ENCODE peak calls at places on chromosome 19, in ten cellular contexts. Z, S, T, F, V, W, E, Q, O and Y are unnamed samples. For H3K4me1, the result is how much of the 10 kb centered on the place peaks cover.

GRCh38 chr19:35216026-35216832 is 12.3 kb downstream of the FAM187B start:
- DNase-seq in Z (no peak), S (no peak), T (no peak), F (no peak), V (no peak), W (peak), E (no peak), Q (no peak), O (no peak), Y (no peak)

GRCh38 chr19:2048959-2049740 is 1.9 kb downstream of the MKNK2 start:
- DNase-seq in Z (peak), S (no peak), T (no peak), F (no peak), V (no peak), W (peak), E (no peak), Q (peak), O (no peak), Y (peak)

GRCh38 chr19:8310342-8311055 is 2.3 kb upstream of the CD320 start:
- DNase-seq in Z (no peak), S (no peak), T (no peak), F (no peak), V (peak), W (peak), E (no peak), Q (peak), O (no peak), Y (no peak)

GRCh38 chr19:3234800-3235199 is 10.3 kb downstream of the CELF5 start:
- DNase-seq in Z (no peak), S (no peak), T (no peak), F (no peak), V (peak), W (no peak), E (no peak), Q (no peak), O (no peak), Y (no peak)

GRCh38 chr19:6292006-6292405 is 12.2 kb upstream of the MLLT1 start:
- DNase-seq in Z (no peak), S (no peak), T (no peak), F (no peak), V (no peak), W (no peak), E (peak), Q (no peak), O (no peak), Y (no peak)

GRCh38 chr19:3451451-3451866 is 28.9 kb downstream of the SMIM24 start:
- DNase-seq in Z (peak), S (peak), T (no peak), F (peak), V (no peak), W (no peak), E (no peak), Q (no peak), O (no peak), Y (no peak)

GRCh38 chr19:2867025-2867991 is at the start of gene ZNF556:
- DNase-seq in Z (peak), S (no peak), T (no peak), F (peak), V (no peak), W (no peak), E (peak), Q (no peak), O (no peak), Y (no peak)

GRCh38 chr19:33063356-33064116 is 1.2 kb downstream of the RHPN2 start:
- DNase-seq in Z (peak), S (peak), T (no peak), F (peak), V (peak), W (no peak), E (no peak), Q (peak), O (peak), Y (peak)

GRCh38 chr19:4406626-4407025 is 4.2 kb downstream of the CHAF1A start:
- DNase-seq in Z (no peak), S (no peak), T (no peak), F (no peak), V (no peak), W (no peak), E (no peak), Q (no peak), O (no peak), Y (no peak)

GRCh38 chr19:39265321-39265916 is 2.8 kb upstream of the IFNL2 start:
- DNase-seq in Z (peak), S (no peak), T (no peak), F (peak), V (peak), W (no peak), E (no peak), Q (no peak), O (no peak), Y (no peak)

GRCh38 chr19:36169084-36169760 is 17.0 kb upstream of the COX7A1 start:
- DNase-seq in Z (no peak), S (no peak), T (no peak), F (no peak), V (no peak), W (no peak), E (no peak), Q (no peak), O (no peak), Y (peak)

GRCh38 chr19:6210091-6210490 is 69.7 kb downstream of the MLLT1 start:
- DNase-seq in Z (no peak), S (no peak), T (no peak), F (no peak), V (no peak), W (no peak), E (no peak), Q (no peak), O (no peak), Y (no peak)

GRCh38 chr19:40610396-40611064 is 9.4 kb downstream of the LTBP4 start:
- DNase-seq in Z (peak), S (no peak), T (no peak), F (no peak), V (no peak), W (no peak), E (no peak), Q (peak), O (no peak), Y (peak)

GRCh38 chr19:2587001-2587719 is 111.2 kb downstream of the GADD45B start:
- DNase-seq in Z (no peak), S (no peak), T (no peak), F (no peak), V (no peak), W (no peak), E (no peak), Q (no peak), O (peak), Y (no peak)

GRCh38 chr19:8238251-8238650 is 29.1 kb downstream of the CERS4 start:
- DNase-seq in Z (no peak), S (no peak), T (no peak), F (no peak), V (no peak), W (no peak), E (no peak), Q (peak), O (no peak), Y (no peak)

GRCh38 chr19:861756-862528 is 2.5 kb downstream of the CFD start:
- DNase-seq in Z (peak), S (no peak), T (peak), F (peak), V (peak), W (no peak), E (peak), Q (no peak), O (no peak), Y (no peak)
- TF ChIP-seq CTCF in Z (peak), S (no peak), T (no peak), F (no peak), V (peak), W (peak), E (peak), Q (no peak), O (no peak), Y (no peak)

GRCh38 chr19:12937243-12938053 is 961 bp upstream of the CALR start:
- DNase-seq in Z (no peak), S (no peak), T (no peak), F (peak), V (peak), W (no peak), E (no peak), Q (peak), O (no peak), Y (peak)

GRCh38 chr19:12939292-12939606 is 840 bp downstream of the CALR start:
- DNase-seq in Z (no peak), S (peak), T (no peak), F (no peak), V (no peak), W (no peak), E (no peak), Q (peak), O (peak), Y (peak)

GRCh38 chr19:12938054-12938535 is 314 bp upstream of the CALR start:
- DNase-seq in Z (peak), S (peak), T (peak), F (peak), V (peak), W (peak), E (peak), Q (peak), O (peak), Y (peak)

GRCh38 chr19:12939908-12940533 is 1.6 kb downstream of the CALR start:
- DNase-seq in Z (no peak), S (no peak), T (no peak), F (no peak), V (no peak), W (no peak), E (no peak), Q (no peak), O (no peak), Y (no peak)

GRCh38 chr19:12938536-12939291 is at the start of gene CALR:
- DNase-seq in Z (peak), S (no peak), T (no peak), F (peak), V (no peak), W (no peak), E (no peak), Q (peak), O (no peak), Y (peak)
- TF ChIP-seq POLR2A in Z (peak), S (peak), T (peak), F (peak), V (peak), W (peak), E (peak), Q (peak), O (peak), Y (peak)

GRCh38 chr19:43766755-43767043 is 11.9 kb upstream of the SMG9 start:
- DNase-seq in Z (no peak), S (no peak), T (no peak), F (no peak), V (no peak), W (no peak), E (no peak), Q (no peak), O (no peak), Y (no peak)
- H3K4me1 ChIP-seq in Z (under half), S (under half), T (under half), F (under half), V (under half), W (under half), E (half or more), Q (under half), O (under half), Y (under half)

GRCh38 chr19:29663861-29664752 is 1.2 kb upstream of the PLEKHF1 start:
- DNase-seq in Z (no peak), S (no peak), T (no peak), F (no peak), V (no peak), W (no peak), E (no peak), Q (no peak), O (peak), Y (no peak)

GRCh38 chr19:29662604-29663404 is 2.5 kb upstream of the PLEKHF1 start:
- DNase-seq in Z (no peak), S (peak), T (peak), F (peak), V (no peak), W (no peak), E (no peak), Q (peak), O (peak), Y (peak)

GRCh38 chr19:29665215-29665825 is at the start of gene PLEKHF1:
- DNase-seq in Z (peak), S (peak), T (peak), F (peak), V (peak), W (peak), E (peak), Q (peak), O (peak), Y (peak)

GRCh38 chr19:29665826-29666633 is 769 bp downstream of the PLEKHF1 start:
- DNase-seq in Z (peak), S (peak), T (peak), F (no peak), V (peak), W (no peak), E (no peak), Q (no peak), O (peak), Y (peak)

GRCh38 chr19:29664753-29665214 is 477 bp upstream of the PLEKHF1 start:
- DNase-seq in Z (no peak), S (no peak), T (no peak), F (no peak), V (no peak), W (no peak), E (no peak), Q (no peak), O (no peak), Y (no peak)
- TF ChIP-seq CTCF in Z (no peak), S (peak), T (peak), F (peak), V (no peak), W (no peak), E (no peak), Q (no peak), O (no peak), Y (no peak)

DNA sequence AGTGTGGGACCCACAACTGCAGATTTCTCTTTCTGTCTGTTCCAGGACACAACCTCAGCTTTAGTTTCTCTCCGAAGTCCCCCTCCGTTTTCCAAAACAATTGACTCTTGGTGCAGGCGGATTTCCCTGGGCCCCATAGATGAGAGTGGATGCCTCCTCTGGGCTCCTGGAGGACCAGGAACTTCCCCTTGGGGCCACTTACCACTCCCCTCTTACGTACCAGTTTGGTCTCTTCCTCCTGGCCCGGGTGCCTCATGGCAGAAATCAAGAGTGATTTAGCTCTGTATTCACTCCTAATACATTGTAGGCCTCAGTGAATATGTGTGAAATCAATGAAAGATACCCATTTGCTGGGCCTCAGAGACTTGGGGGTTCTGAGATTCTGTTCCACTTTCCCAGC is 34.4 kb downstream of the PPP2R1A start:
- DNase-seq in Z (no peak), S (no peak), T (no peak), F (no peak), V (no peak), W (no peak), E (no peak), Q (no peak), O (no peak), Y (no peak)
- TF ChIP-seq POLR2A in Z (no peak), S (no peak), T (no peak), F (no peak), V (no peak), W (no peak), E (no peak), Q (no peak), O (no peak), Y (no peak)

DNA sequence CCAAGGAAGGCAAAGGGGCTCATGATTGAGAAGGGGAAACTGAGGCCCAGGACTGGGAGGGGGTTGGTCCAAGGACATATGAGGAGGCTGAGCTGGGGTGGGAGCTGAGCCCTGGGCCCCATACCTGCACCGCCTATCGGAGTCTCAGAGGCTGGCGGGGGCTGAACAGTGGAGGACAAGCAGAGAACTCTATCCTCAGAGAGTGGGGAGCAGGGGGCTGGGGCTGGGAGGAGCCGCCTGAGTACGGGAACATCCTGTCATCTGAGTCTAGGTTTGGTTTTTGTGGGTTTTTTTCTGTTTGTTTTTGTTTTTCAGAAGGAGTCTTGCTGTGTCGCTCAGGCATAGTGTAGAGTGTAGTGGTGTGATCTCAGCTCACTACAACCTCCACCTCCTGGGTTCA is 6.2 kb downstream of the ARRDC2 start:
- DNase-seq in Z (no peak), S (no peak), T (no peak), F (no peak), V (no peak), W (no peak), E (no peak), Q (no peak), O (no peak), Y (no peak)
- H3K4me1 ChIP-seq in Z (half or more), S (under half), T (under half), F (under half), V (under half), W (half or more), E (under half), Q (under half), O (under half), Y (under half)

DNA sequence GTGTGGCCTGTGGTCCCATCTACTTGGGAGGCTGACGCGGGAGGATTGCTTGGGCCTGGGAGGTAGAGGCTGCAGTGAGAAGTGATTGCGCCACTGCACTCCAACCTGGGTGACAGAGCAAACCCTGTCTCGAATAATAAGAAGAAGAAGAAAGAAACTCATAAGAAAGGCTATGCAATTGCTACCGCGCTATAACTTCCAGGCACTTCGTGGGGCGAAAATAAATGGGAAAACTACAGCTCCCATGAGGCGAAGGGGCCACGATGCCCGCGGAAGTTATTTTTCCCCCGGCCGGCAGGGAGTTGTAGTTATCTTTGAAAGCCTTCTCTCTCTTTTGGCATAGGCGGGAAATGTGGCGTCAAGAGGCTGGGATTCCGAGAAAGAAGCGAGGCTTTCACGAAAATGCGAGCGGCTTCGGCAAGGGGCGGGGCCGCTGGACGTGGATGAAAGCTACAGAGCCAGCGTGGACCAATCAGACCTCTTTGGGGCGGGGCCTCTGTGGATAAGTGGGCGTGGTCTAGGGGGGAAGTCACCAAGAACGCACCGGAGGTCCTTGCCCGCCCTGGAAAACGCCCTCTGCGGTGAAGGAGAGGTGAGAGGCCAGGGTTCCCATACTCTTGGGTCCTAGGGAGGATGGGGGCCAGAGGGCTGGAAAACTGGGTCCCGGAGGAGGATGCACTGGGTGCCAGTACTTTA is at the start of gene NUCB1:
- DNase-seq in Z (peak), S (peak), T (peak), F (peak), V (peak), W (peak), E (peak), Q (peak), O (peak), Y (peak)
- TF ChIP-seq CTCF in Z (peak), S (peak), T (peak), F (no peak), V (peak), W (peak), E (peak), Q (peak), O (peak), Y (no peak)

GRCh38 chr19:53877361-53877766 is 4.6 kb upstream of the PRKCG start:
- DNase-seq in Z (no peak), S (no peak), T (no peak), F (peak), V (no peak), W (no peak), E (no peak), Q (no peak), O (no peak), Y (no peak)
- TF ChIP-seq POLR2A in Z (no peak), S (no peak), T (no peak), F (no peak), V (no peak), W (no peak), E (no peak), Q (no peak), O (peak), Y (no peak)

DNA sequence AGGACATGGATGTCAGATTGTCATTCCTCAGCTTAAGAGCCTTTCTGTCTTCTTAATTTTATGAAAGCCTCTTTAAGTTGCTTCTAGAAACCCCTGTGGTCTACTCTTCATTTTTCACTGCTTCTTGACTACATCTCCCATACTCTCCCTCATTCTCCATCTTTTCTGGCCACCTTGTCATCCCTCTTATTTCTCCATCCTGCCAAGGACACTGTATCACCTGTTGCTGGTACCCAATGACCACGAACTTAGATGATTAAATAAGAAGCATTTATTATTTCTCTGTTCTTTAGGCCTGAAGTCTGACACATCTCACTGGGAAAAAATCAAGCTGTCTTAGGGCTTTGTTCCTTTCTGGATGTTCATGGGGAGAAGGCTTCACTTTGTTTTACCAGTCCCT is 9.2 kb downstream of the ZNF223 start:
- DNase-seq in Z (no peak), S (no peak), T (no peak), F (no peak), V (no peak), W (no peak), E (no peak), Q (no peak), O (no peak), Y (no peak)
- H3K4me1 ChIP-seq in Z (under half), S (under half), T (under half), F (under half), V (under half), W (under half), E (under half), Q (under half), O (under half), Y (under half)